ENCODE peak calls at places on chromosomes 11 and 22, in five cellular contexts. Z is PC-3, Q is fibroblast of lung, J is HCT116, N is endothelial cell of umbilical vein. D is an unnamed sample.

GRCh38 chr11:20276661-20277000 is 86.9 kb upstream of the HTATIP2 start:
- DNase-seq in Z (no peak), Q (no peak), J (no peak), N (no peak), D (no peak)

GRCh38 chr11:57566035-57566504 is 1.4 kb downstream of the UBE2L6 start:
- DNase-seq in Z (peak), Q (peak), J (no peak), N (peak), D (peak)

GRCh38 chr11:128180446-128181089 is 406.8 kb downstream of the ETS1 start:
- DNase-seq in Z (peak), Q (peak), J (no peak), N (peak), D (no peak)

GRCh38 chr22:49014227-49015201 is 813.2 kb downstream of the BRD1 start:
- DNase-seq in Z (no peak), Q (no peak), J (no peak), N (no peak), D (no peak)

GRCh38 chr11:96051820-96052219 is 127.9 kb upstream of the MTMR2 start:
- DNase-seq in Z (peak), Q (no peak), J (no peak), N (no peak), D (peak)

GRCh38 chr11:131037873-131038272 is 121.6 kb upstream of the SNX19 start:
- DNase-seq in Z (peak), Q (peak), J (no peak), N (no peak), D (no peak)

GRCh38 chr11:17777086-17777725 is 42.6 kb downstream of the KCNC1 start:
- DNase-seq in Z (no peak), Q (no peak), J (no peak), N (no peak), D (no peak)

GRCh38 chr11:132242662-132243061 is 872.2 kb downstream of the NTM start:
- DNase-seq in Z (no peak), Q (no peak), J (no peak), N (no peak), D (no peak)

GRCh38 chr11:26286472-26287066 is 45.4 kb upstream of the ANO3 start:
- DNase-seq in Z (peak), Q (peak), J (no peak), N (peak), D (no peak)

DNA sequence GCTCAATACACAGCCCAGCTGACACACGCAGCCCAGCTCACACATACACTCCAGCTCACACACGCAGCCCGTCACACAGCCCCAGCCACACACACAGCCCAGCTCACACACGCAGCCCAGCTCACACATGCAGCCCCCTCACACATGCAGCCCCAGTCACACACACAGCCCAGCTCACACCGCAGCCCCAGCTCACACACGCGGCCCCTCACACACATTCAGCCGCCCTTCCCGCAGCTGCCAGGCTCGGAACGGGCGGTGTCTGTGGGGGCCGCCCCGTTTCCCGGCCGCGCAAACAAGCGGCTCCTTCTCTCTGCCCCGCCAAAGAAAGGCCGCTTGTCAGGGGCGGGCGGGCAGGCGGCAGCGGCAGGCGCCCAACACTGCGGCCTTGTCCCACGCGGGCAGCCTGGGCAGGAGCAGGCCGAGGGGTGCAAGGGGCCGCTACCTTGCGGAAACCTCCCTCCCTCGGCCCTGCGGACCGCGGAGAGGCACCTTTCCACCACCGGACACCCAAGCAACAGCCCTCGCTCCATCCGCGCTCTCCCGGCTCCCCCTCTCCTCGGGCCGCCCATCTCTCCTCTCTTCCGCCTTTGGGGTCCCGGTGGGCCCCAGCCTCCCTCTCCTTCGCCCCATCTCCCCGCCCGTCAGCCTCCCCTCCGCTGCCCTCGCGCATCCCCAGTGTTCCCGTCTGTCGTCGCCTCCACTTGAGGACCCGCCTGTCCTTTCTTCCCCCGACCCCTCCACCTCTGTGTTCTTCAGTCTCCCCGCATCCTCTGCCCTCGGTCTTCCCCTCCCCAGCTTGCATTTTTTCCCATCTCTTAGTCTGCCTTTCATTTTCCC is 2.2 kb downstream of the PHLDB1 start:
- DNase-seq in Z (no peak), Q (peak), J (no peak), N (peak), D (no peak)
- TF ChIP-seq EZH2 in Z (no peak), Q (no peak), J (no peak), N (no peak), D (no peak)

GRCh38 chr11:33158596-33158995 is 2.7 kb downstream of the CSTF3 start:
- DNase-seq in Z (no peak), Q (no peak), J (no peak), N (no peak), D (no peak)
- H3K9ac ChIP-seq in Z (no peak), Q (no peak), J (no peak), N (no peak), D (no peak)

DNA sequence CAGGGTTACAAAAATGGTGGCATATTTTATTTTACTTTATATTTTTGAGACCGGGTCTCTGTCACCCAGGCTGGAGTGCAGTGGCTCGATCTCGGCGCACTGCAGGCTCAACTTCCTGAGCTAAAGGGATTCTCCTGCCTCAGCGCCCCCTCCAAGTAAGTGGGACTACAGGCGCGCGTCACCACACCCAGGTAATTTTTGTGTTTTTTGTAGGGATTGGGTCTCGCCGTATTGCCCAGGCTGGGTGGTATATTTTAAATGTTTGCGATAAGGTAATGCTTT is 652 bp upstream of the FOSL1 start:
- DNase-seq in Z (no peak), Q (no peak), J (no peak), N (no peak), D (no peak)
- TF ChIP-seq EZH2 in Z (no peak), Q (no peak), J (no peak), N (no peak), D (no peak)

DNA sequence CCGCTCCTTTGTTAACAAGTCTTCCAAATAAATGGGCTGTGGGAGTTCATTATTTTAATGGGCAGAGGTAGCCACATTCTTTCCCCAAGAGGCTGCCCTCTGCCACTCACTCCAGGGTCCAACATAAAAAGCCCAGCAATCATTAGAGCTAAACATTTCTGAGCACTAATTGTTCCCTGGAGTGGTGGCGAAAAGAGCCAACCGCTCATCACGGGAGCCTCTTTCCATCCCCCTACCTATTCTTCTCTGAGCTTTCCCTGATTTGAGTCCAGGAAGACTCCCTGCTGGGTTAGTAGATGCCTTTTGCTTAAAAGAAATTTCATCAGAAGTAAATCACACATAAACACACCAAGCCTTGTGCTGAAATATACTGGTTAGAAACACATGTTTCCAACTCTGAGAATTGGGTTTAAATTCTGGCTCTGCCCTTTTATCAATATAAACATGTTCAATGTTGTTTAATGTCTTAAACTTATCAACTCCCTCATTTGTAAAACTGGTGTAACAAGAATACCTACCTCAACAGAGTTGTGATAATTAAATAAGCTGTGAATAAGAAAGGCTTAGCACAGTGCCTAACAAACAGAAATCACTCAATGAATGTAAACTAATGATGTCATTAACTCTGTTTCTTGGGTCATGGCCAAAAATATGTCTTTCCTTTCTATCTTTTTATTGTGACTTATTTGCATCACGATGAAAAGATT is at the start of gene OR5A2:
- DNase-seq in Z (peak), Q (no peak), J (no peak), N (no peak), D (no peak)
- H3K9ac ChIP-seq in Z (no peak), Q (no peak), J (no peak), N (no peak), D (no peak)

GRCh38 chr22:46028069-46028991 is 51.4 kb upstream of the WNT7B start:
- DNase-seq in Z (no peak), Q (no peak), J (no peak), N (no peak), D (no peak)

GRCh38 chr22:46025225-46025972 is 48.4 kb upstream of the WNT7B start:
- DNase-seq in Z (no peak), Q (no peak), J (no peak), N (no peak), D (no peak)

GRCh38 chr22:46025973-46026906 is 49.3 kb upstream of the WNT7B start:
- DNase-seq in Z (no peak), Q (no peak), J (no peak), N (no peak), D (no peak)

GRCh38 chr22:46027219-46028068 is 50.5 kb upstream of the WNT7B start:
- DNase-seq in Z (no peak), Q (no peak), J (no peak), N (no peak), D (peak)

GRCh38 chr22:46026907-46027218 is 49.9 kb upstream of the WNT7B start:
- DNase-seq in Z (no peak), Q (no peak), J (no peak), N (no peak), D (no peak)
- TF ChIP-seq EZH2 in Z (no peak), Q (no peak), J (no peak), N (no peak), D (no peak)

GRCh38 chr11:121292503-121293275 is at the start of gene SC5D:
- DNase-seq in Z (peak), Q (peak), J (peak), N (peak), D (peak)

GRCh38 chr11:121298770-121299169 is 6.2 kb downstream of the SC5D start:
- DNase-seq in Z (peak), Q (no peak), J (peak), N (no peak), D (no peak)

GRCh38 chr11:121297872-121298271 is 5.3 kb downstream of the SC5D start:
- DNase-seq in Z (no peak), Q (no peak), J (no peak), N (no peak), D (no peak)

GRCh38 chr11:121293276-121293569 is 652 bp downstream of the SC5D start:
- DNase-seq in Z (peak), Q (peak), J (no peak), N (peak), D (peak)

DNA sequence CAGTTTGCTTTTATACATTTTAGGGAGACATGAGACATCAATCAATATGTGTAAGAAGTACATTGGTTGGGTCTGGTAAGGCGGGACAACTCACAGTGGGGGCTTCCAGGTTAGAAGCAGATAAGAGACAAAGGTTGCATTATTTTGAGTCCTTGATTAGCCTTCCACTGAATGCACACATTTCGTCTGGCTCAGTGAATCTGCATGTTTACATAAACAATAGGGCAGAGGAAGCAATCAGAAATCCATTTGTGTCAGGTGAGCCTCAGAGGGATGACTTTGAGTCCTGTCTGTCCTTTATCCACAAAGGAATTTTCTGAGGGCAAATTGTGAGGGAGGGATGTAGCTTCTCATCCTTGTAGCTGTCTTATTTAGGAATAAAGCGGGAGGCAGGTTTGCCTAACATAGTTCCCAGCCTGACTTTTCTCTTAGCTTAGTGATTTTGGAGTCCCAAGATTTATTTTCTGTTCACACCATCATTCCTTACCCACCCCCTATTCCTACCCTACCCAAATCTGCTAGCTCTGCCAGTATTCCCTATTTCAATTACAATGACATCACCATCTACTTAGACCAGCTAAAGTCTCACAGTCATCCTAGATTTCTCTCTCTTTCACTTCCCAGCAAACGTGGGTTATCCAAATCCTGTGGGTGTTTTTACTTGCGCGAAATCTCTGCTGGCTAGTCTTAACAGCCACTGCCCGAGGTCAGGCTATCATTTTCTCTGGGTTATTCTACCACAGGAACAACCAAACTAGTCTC is 2.9 kb downstream of the SC5D start:
- DNase-seq in Z (no peak), Q (no peak), J (no peak), N (no peak), D (no peak)
- H3K9ac ChIP-seq in Z (no peak), Q (no peak), J (no peak), N (no peak), D (no peak)

DNA sequence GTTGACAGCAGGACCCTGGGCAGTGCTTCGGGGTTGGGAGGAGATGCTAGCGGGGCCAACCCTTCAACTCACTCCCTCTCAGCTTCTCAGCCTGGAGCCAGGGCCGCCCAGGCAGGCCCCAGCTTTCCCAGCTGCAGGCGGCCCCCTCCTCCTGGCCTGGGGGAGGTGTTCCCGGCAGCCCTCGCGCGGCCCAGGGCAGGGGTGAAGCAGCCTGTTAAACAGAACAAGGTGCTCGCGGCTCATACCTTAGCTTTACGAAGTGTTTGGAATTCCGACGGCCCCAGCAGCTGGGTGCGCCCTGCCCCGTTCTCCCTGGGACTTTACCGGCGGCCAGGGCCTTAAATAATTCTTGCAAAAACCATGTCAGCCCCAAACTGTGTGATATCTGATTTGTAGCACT is 17.2 kb downstream of the MRPL23 start:
- DNase-seq in Z (no peak), Q (no peak), J (no peak), N (no peak), D (no peak)
- TF ChIP-seq EZH2 in Z (no peak), Q (no peak), J (no peak), N (no peak), D (no peak)

GRCh38 chr11:68115285-68115684 is 5.9 kb downstream of the CHKA start:
- DNase-seq in Z (no peak), Q (no peak), J (no peak), N (no peak), D (no peak)

GRCh38 chr11:68117896-68118470 is 3.2 kb downstream of the CHKA start:
- DNase-seq in Z (peak), Q (no peak), J (no peak), N (no peak), D (no peak)

GRCh38 chr11:68116892-68117435 is 4.2 kb downstream of the CHKA start:
- DNase-seq in Z (no peak), Q (no peak), J (no peak), N (no peak), D (no peak)

GRCh38 chr11:68113986-68114385 is 7.2 kb downstream of the CHKA start:
- DNase-seq in Z (no peak), Q (peak), J (no peak), N (peak), D (no peak)

DNA sequence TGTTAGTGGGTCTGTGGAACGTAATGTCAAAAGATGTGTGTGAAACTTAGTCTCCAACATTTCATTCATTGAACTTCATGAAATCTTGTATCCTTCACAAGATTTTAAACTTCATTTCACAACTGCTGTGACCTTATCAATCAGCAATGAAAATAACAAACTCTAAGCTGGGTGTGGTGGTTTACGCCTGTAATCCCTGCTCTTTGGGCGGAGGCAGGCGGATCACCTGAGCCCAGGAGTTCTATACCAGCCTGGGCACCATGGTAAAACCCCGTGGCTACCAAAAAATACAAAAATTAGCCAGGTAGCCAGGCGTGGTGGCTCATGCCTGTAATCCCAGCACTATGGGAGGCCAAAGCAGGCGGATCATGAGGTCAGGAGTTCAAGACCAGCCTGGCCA is 5.1 kb downstream of the CHKA start:
- DNase-seq in Z (no peak), Q (no peak), J (no peak), N (no peak), D (no peak)
- H3K9ac ChIP-seq in Z (no peak), Q (no peak), J (no peak), N (no peak), D (no peak)

D was measured in MM.1S.